ENCODE peak calls at places on chromosomes 16 and 17, in four cellular contexts. T is CD8-positive, alpha-beta T cell; U is ovary; P is Peyer's patch. I is an unnamed sample.

GRCh38 chr17:4345569-4345968 is 20.9 kb downstream of the UBE2G1 start:
- DNase-seq in T (no peak), U (no peak), P (no peak), I (no peak)

GRCh38 chr17:31597646-31598387 is 206.3 kb downstream of the RAB11FIP4 start:
- DNase-seq in P (no peak), T (no peak), U (no peak), I (no peak)

GRCh38 chr17:73203135-73203787 is 10.4 kb downstream of the COG1 start:
- DNase-seq in T (no peak), U (no peak), P (no peak), I (no peak)

GRCh38 chr16:59126486-59126885 is 392.4 kb upstream of the GOT2 start:
- DNase-seq in T (no peak), P (no peak), U (no peak), I (no peak)

GRCh38 chr16:9135797-9136196 is 44.4 kb downstream of the HAPSTR1 start:
- DNase-seq in P (peak; percentile 69), U (no peak), T (no peak), I (no peak)

GRCh38 chr16:71473891-71474290 is 11.8 kb upstream of the ZNF23 start:
- DNase-seq in P (no peak), T (no peak), U (no peak), I (no peak)

GRCh38 chr16:79897087-79897443 is 296.5 kb upstream of the MAF start:
- DNase-seq in P (no peak), T (no peak), U (no peak), I (no peak)

GRCh38 chr16:46906360-46907060 is 22.3 kb downstream of the GPT2 start:
- DNase-seq in P (no peak), U (no peak), T (no peak), I (no peak)

GRCh38 chr17:81058263-81058871 is 23.4 kb downstream of the BAIAP2 start:
- DNase-seq in U (no peak), T (no peak), P (no peak), I (no peak)

GRCh38 chr16:22402191-22402590 is 27.8 kb upstream of the CDR2 start:
- DNase-seq in T (no peak), P (no peak), U (no peak), I (no peak)

GRCh38 chr16:11546522-11547485 is 39.9 kb downstream of the LITAF start:
- DNase-seq in T (no peak), U (no peak), P (no peak), I (no peak)

GRCh38 chr17:43832168-43832975 is 574 bp downstream of the MPP3 start:
- DNase-seq in U (peak; percentile 32), P (no peak), T (no peak), I (peak; percentile 69)

GRCh38 chr16:81523387-81524115 is 78.9 kb downstream of the CMIP start:
- DNase-seq in T (no peak), P (no peak), U (peak; percentile 40), I (peak; percentile 36)

GRCh38 chr17:81223758-81224122 is 975 bp upstream of the CEP131 start:
- DNase-seq in P (peak; percentile 56), U (no peak), T (no peak), I (no peak)

GRCh38 chr16:11474617-11475291 is 112.0 kb downstream of the LITAF start:
- DNase-seq in P (no peak), U (no peak), T (no peak), I (no peak)

GRCh38 chr16:81472391-81472790 is 27.8 kb downstream of the CMIP start:
- DNase-seq in U (no peak), T (no peak), P (no peak), I (no peak)

GRCh38 chr16:11340710-11341109 is 4.5 kb upstream of the RMI2 start:
- DNase-seq in T (no peak), U (no peak), P (no peak), I (no peak)

GRCh38 chr16:54284319-54284930 is 2.2 kb downstream of the IRX3 start:
- DNase-seq in P (no peak), U (no peak), T (no peak), I (no peak)

GRCh38 chr16:17744903-17745581 is 274.3 kb upstream of the XYLT1 start:
- DNase-seq in U (no peak), P (no peak), T (no peak), I (no peak)

GRCh38 chr16:87246269-87247065 is 70.7 kb downstream of the C16orf95 start:
- DNase-seq in T (no peak), U (no peak), P (no peak), I (no peak)

GRCh38 chr17:7856840-7857723 is at the start of gene NAA38:
- DNase-seq in U (peak; percentile 97), T (peak; percentile 89), P (peak; percentile 98), I (peak; percentile 97)

GRCh38 chr17:34420254-34420766 is 57.3 kb upstream of the CCL1 start:
- DNase-seq in P (peak; percentile 52), T (peak; percentile 54), U (peak; percentile 29), I (peak; percentile 54)

GRCh38 chr17:76091526-76092285 is 11.9 kb downstream of the EXOC7 start:
- DNase-seq in U (no peak), T (no peak), P (no peak), I (peak; percentile 25)

GRCh38 chr17:81812571-81813370 is 8.8 kb downstream of the GCGR start:
- DNase-seq in U (no peak), T (no peak), P (no peak), I (no peak)

GRCh38 chr17:69960755-69961154 is 114.3 kb upstream of the KCNJ16 start:
- DNase-seq in U (peak; percentile 68), P (no peak), T (no peak), I (peak; percentile 43)

GRCh38 chr17:5591966-5592365 is 7.7 kb upstream of the NLRP1 start:
- DNase-seq in P (no peak), U (no peak), T (no peak), I (no peak)

GRCh38 chr17:12953126-12953525 is 64.7 kb downstream of the ELAC2 start:
- DNase-seq in P (no peak), T (no peak), U (no peak), I (no peak)

GRCh38 chr16:88743693-88744519 is 37.6 kb downstream of the CTU2 start:
- DNase-seq in U (peak; percentile 60), P (peak; percentile 73), T (peak; percentile 74), I (peak; percentile 90)

GRCh38 chr16:58020628-58021521 is 4.7 kb upstream of the MMP15 start:
- DNase-seq in P (peak; percentile 56), U (peak; percentile 63), T (peak; percentile 48), I (peak; percentile 62)

GRCh38 chr16:49748322-49748721 is 107.6 kb downstream of the ZNF423 start:
- DNase-seq in T (no peak), U (peak; percentile 38), P (no peak), I (no peak)

GRCh38 chr17:65278050-65278819 is 141.1 kb downstream of the RGS9 start:
- DNase-seq in U (peak; percentile 29), T (no peak), P (no peak), I (peak; percentile 50)

GRCh38 chr17:57684711-57685498 is 60.2 kb downstream of the CCDC182 start:
- DNase-seq in T (no peak), U (no peak), P (no peak), I (no peak)

GRCh38 chr17:81160306-81160705 is 5.0 kb upstream of the PVALEF start:
- DNase-seq in P (no peak), T (no peak), U (peak; percentile 25), I (peak; percentile 85)

GRCh38 chr16:11583171-11583570 is 3.5 kb downstream of the LITAF start:
- DNase-seq in P (no peak), U (peak; percentile 46), T (no peak), I (no peak)

GRCh38 chr17:46191332-46192210 is 1.7 kb downstream of the KANSL1 start:
- DNase-seq in U (no peak), T (no peak), P (no peak), I (no peak)

GRCh38 chr16:64864232-64864803 is 257.5 kb downstream of the CDH11 start:
- DNase-seq in U (no peak), T (no peak), P (no peak), I (no peak)

GRCh38 chr16:10616744-10617640 is 36.6 kb upstream of the EMP2 start:
- DNase-seq in T (no peak), U (peak; percentile 52), P (no peak), I (peak; percentile 83)

GRCh38 chr16:85573696-85574641 is 39.2 kb upstream of the GSE1 start:
- DNase-seq in T (no peak), P (no peak), U (peak; percentile 71), I (no peak)

GRCh38 chr16:23570992-23571632 is 13.6 kb downstream of the UBFD1 start:
- DNase-seq in U (no peak), T (no peak), P (peak; percentile 41), I (peak; percentile 51)

GRCh38 chr17:17285951-17286350 is 4.9 kb upstream of the COPS3 start:
- DNase-seq in P (no peak), U (no peak), T (no peak), I (no peak)
- H3K4me3 ChIP-seq in P (no peak overlapping the region), U (no peak overlapping the region), T (no peak overlapping the region), I (no peak overlapping the region)

GRCh38 chr17:42673885-42674754 is 2.7 kb downstream of the PLEKHH3 start:
- DNase-seq in P (no peak), U (peak; percentile 88), T (no peak), I (no peak)
- H3K4me3 ChIP-seq in P (peak overlapping the region; percentile 85), U (peak overlapping the region; percentile 63), T (no peak overlapping the region), I (peak overlapping the region; percentile 95)

DNA sequence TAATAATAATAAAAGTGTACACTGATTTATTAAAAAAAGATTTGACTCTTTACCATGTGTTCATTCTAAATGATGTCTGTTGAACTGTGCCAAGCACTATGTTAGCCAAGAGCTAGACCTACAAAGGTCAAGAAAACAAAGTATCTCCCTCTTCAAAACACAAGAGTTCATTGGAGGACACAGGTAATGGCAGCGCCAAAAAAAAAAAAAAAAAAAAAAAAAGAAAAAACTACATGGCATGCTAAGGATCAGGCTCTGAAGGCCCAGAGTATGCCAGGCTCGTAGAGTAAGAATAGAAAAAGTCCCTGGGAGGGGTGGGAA is 35.2 kb downstream of the CYTH1 start:
- DNase-seq in T (no peak), P (no peak), U (no peak), I (no peak)
- H3K4me3 ChIP-seq in T (no peak overlapping the region), P (no peak overlapping the region), U (no peak overlapping the region), I (no peak overlapping the region)

GRCh38 chr17:79814624-79814965 is 17.7 kb upstream of the CBX8 start:
- DNase-seq in P (no peak), U (no peak), T (no peak), I (no peak)
- H3K4me3 ChIP-seq in P (peak overlapping the region; percentile 33), U (no peak overlapping the region), T (no peak overlapping the region), I (peak overlapping the region; percentile 39)

GRCh38 chr16:66961065-66961744 is at the start of gene CES3:
- DNase-seq in P (peak; percentile 51), U (no peak), T (no peak), I (peak; percentile 81)

GRCh38 chr16:66959645-66960177 is 1.4 kb upstream of the CES3 start:
- DNase-seq in P (no peak), T (no peak), U (no peak), I (peak; percentile 71)

GRCh38 chr16:66964049-66964448 is 3.0 kb downstream of the CES3 start:
- DNase-seq in P (no peak), U (no peak), T (no peak), I (no peak)

GRCh38 chr16:66958857-66959644 is 2.0 kb upstream of the CES3 start:
- DNase-seq in U (no peak), P (no peak), T (no peak), I (no peak)

GRCh38 chr16:66960270-66960669 is 796 bp upstream of the CES3 start:
- DNase-seq in P (no peak), T (no peak), U (no peak), I (no peak)
- H3K4me3 ChIP-seq in P (no peak overlapping the region), T (no peak overlapping the region), U (no peak overlapping the region), I (no peak overlapping the region)

GRCh38 chr16:1535391-1536291 is 2.2 kb downstream of the TMEM204 start:
- DNase-seq in P (no peak), U (peak; percentile 40), T (no peak), I (no peak)
- H3K4me3 ChIP-seq in P (peak overlapping the region; percentile 72), U (peak overlapping the region; percentile 41), T (peak overlapping the region; percentile 78), I (peak overlapping the region; percentile 73)